ENCODE peak calls at places on chromosomes 11 and 22, in ten cellular contexts. R is colonic mucosa; N is endothelial cell of umbilical vein; W is B cell; A is AG04449; Y is keratinocyte; F is astrocyte of the cerebellum; V is CD4-positive, alpha-beta T cell; B is activated CD8-positive, alpha-beta T cell treated with anti-CD3 and anti-CD28 coated beads for 36 hours; J is ovary. I is an unnamed sample.

GRCh38 chr11:6197466-6198200 is 1.4 kb upstream of the OR52W1 start:
- DNase-seq in A (peak), N (no peak), V (no peak), R (no peak), W (no peak), F (no peak), B (no peak), Y (no peak), J (no peak), I (no peak)

GRCh38 chr11:117885777-117886176 is 9.3 kb upstream of the FXYD6 start:
- DNase-seq in N (no peak), F (no peak), V (no peak), Y (no peak), B (no peak), J (peak), W (no peak), R (peak), A (no peak), I (no peak)

GRCh38 chr22:42623301-42623751 is 8.6 kb upstream of the POLDIP3 start:
- DNase-seq in Y (no peak), F (no peak), R (peak), V (no peak), J (no peak), W (peak), A (no peak), N (no peak), B (no peak), I (no peak)

GRCh38 chr22:43039800-43040199 is 24.9 kb upstream of the PACSIN2 start:
- DNase-seq in B (no peak), F (no peak), J (no peak), Y (no peak), V (no peak), A (no peak), N (no peak), W (no peak), R (no peak), I (no peak)

GRCh38 chr22:23215294-23216204 is 35.2 kb downstream of the BCR start:
- DNase-seq in W (no peak), R (no peak), B (peak), Y (peak), N (peak), A (no peak), F (no peak), J (peak), V (no peak), I (no peak)

GRCh38 chr11:77874206-77874605 is 53.3 kb downstream of the AAMDC start:
- DNase-seq in F (no peak), J (no peak), W (no peak), B (no peak), N (no peak), A (no peak), V (no peak), R (no peak), Y (no peak), I (no peak)

GRCh38 chr22:32619614-32620426 is 145.2 kb downstream of the FBXO7 start:
- DNase-seq in F (peak), Y (peak), N (no peak), R (no peak), B (no peak), J (peak), V (no peak), W (no peak), A (no peak), I (no peak)

GRCh38 chr11:46520971-46521745 is 72.7 kb downstream of the AMBRA1 start:
- DNase-seq in N (peak), B (no peak), W (no peak), J (no peak), R (no peak), F (peak), Y (no peak), A (peak), V (no peak), I (no peak)

GRCh38 chr11:130315354-130315970 is 745 bp upstream of the ZBTB44 start:
- DNase-seq in V (peak), W (peak), N (no peak), Y (no peak), B (peak), J (peak), F (no peak), A (no peak), R (peak), I (no peak)

GRCh38 chr11:109033627-109034340 is 368.9 kb downstream of the DDX10 start:
- DNase-seq in R (no peak), J (no peak), V (no peak), Y (peak), N (peak), W (no peak), F (peak), B (no peak), A (peak), I (no peak)

GRCh38 chr22:35409783-35410662 is 10.1 kb downstream of the MCM5 start:
- DNase-seq in F (no peak), N (no peak), V (no peak), Y (no peak), J (no peak), R (no peak), A (no peak), W (peak), B (peak), I (no peak)

GRCh38 chr11:129259950-129260349 is 67.8 kb upstream of the ARHGAP32 start:
- DNase-seq in J (no peak), W (no peak), N (no peak), F (no peak), Y (no peak), B (no peak), R (no peak), A (no peak), V (no peak), I (peak)

GRCh38 chr11:64164392-64165312 is 1.3 kb downstream of the MACROD1 start:
- DNase-seq in J (peak), Y (no peak), N (no peak), W (no peak), F (no peak), B (no peak), R (peak), V (no peak), A (no peak), I (no peak)

GRCh38 chr22:43783777-43784176 is 28.3 kb downstream of the EFCAB6 start:
- DNase-seq in R (no peak), W (no peak), B (no peak), A (no peak), V (no peak), J (no peak), N (no peak), F (no peak), Y (no peak), I (no peak)

GRCh38 chr11:112128483-112129121 is 35.3 kb downstream of the IL18 start:
- DNase-seq in J (no peak), V (no peak), W (no peak), N (peak), Y (peak), B (no peak), A (peak), R (peak), F (peak), I (no peak)

GRCh38 chr11:125262825-125263218 is 98.3 kb downstream of the PKNOX2 start:
- DNase-seq in Y (no peak), J (peak), R (no peak), V (no peak), B (no peak), N (no peak), F (no peak), A (no peak), W (no peak), I (peak)

GRCh38 chr11:104738918-104739317 is 159.3 kb downstream of the CASP12 start:
- DNase-seq in W (no peak), A (no peak), R (no peak), Y (no peak), V (no peak), F (no peak), B (no peak), N (no peak), J (no peak), I (no peak)

GRCh38 chr11:80638296-80638695 is 1197.5 kb upstream of the TENM4 start:
- DNase-seq in B (no peak), R (no peak), N (no peak), W (no peak), V (no peak), J (no peak), Y (peak), F (no peak), A (no peak), I (no peak)

GRCh38 chr11:102458531-102458930 is 6.0 kb upstream of the TMEM123 start:
- DNase-seq in N (no peak), A (no peak), F (no peak), J (no peak), R (no peak), Y (no peak), B (no peak), V (no peak), W (no peak), I (no peak)

GRCh38 chr22:21666786-21667185 is 974 bp downstream of the PPIL2 start:
- DNase-seq in W (no peak), V (no peak), B (no peak), N (no peak), Y (no peak), R (no peak), J (no peak), A (no peak), F (no peak), I (no peak)

GRCh38 chr22:18955696-18956095 is 19.6 kb upstream of the PRODH start:
- DNase-seq in R (no peak), N (no peak), F (no peak), A (no peak), B (no peak), J (no peak), V (no peak), W (no peak), Y (no peak), I (no peak)

GRCh38 chr11:19996591-19996990 is 163.7 kb downstream of the DBX1 start:
- DNase-seq in Y (no peak), A (no peak), J (no peak), B (no peak), R (no peak), N (no peak), W (no peak), F (no peak), V (no peak), I (no peak)

GRCh38 chr11:111183706-111184105 is 61.8 kb upstream of the POU2AF2 start:
- DNase-seq in W (no peak), J (no peak), R (no peak), F (no peak), Y (peak), A (no peak), B (no peak), V (no peak), N (no peak), I (no peak)

GRCh38 chr11:128757235-128757711 is 63.4 kb downstream of the FLI1 start:
- DNase-seq in N (peak), W (peak), Y (no peak), B (peak), R (peak), J (no peak), F (no peak), A (no peak), V (peak), I (no peak)

GRCh38 chr22:47288640-47289039 is 526.2 kb downstream of the TBC1D22A start:
- DNase-seq in A (no peak), F (no peak), J (no peak), R (no peak), V (no peak), Y (no peak), N (no peak), W (no peak), B (no peak), I (no peak)

GRCh38 chr11:106552694-106553203 is 465.5 kb downstream of the GUCY1A2 start:
- DNase-seq in R (no peak), B (no peak), F (no peak), A (no peak), Y (no peak), N (no peak), W (no peak), V (no peak), J (no peak), I (no peak)

GRCh38 chr11:57800444-57801184 is 39.0 kb downstream of the CTNND1 start:
- DNase-seq in A (no peak), J (no peak), F (peak), Y (peak), N (peak), B (peak), V (no peak), R (peak), W (peak), I (peak)

GRCh38 chr11:118055966-118056365 is 20.9 kb upstream of the TMPRSS4 start:
- DNase-seq in N (no peak), J (no peak), R (no peak), V (no peak), A (no peak), F (no peak), Y (no peak), B (no peak), W (no peak), I (no peak)

GRCh38 chr11:14537134-14537599 is 17.0 kb upstream of the PSMA1 start:
- DNase-seq in W (peak), F (no peak), B (peak), A (no peak), N (peak), Y (no peak), V (peak), J (no peak), R (peak), I (peak)

GRCh38 chr11:10108901-10109665 is 184.9 kb downstream of the SBF2 start:
- DNase-seq in A (no peak), R (no peak), N (peak), W (no peak), Y (no peak), F (peak), J (no peak), B (no peak), V (no peak), I (no peak)

GRCh38 chr11:10730151-10730550 is 20.9 kb upstream of the CTR9 start:
- DNase-seq in R (no peak), A (no peak), J (no peak), B (no peak), N (no peak), Y (no peak), V (no peak), W (no peak), F (no peak), I (no peak)

GRCh38 chr22:37498289-37498909 is 12.2 kb upstream of the MFNG start:
- DNase-seq in Y (no peak), A (no peak), W (peak), N (peak), V (peak), R (peak), B (peak), J (no peak), F (no peak), I (peak)

GRCh38 chr11:64787526-64788320 is 9.4 kb upstream of the SF1 start:
- DNase-seq in R (peak), J (peak), F (no peak), W (peak), V (peak), N (peak), B (peak), A (no peak), Y (no peak), I (peak)

DNA sequence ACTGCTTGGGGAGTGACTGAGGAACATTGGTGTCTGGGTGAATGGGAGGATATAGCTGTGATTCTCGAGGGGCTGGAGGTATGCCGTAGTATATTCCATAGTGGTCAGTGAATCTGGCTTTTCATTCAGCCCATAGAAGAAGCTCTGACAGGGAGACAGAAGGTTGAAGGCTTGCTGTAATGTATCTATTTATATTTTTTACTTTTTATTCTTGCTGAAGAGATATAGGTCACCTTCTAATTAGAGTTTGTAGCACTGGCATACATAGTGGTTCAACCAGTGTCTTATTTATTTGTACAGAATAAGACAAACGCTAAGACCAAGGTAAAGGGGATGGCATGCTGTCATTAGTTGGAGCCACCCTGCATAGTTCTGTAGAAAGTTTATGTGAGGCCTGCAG is 10.0 kb downstream of the TRIM44 start:
- DNase-seq in N (no peak), W (no peak), Y (no peak), F (no peak), A (no peak), V (no peak), B (no peak), R (no peak), J (no peak), I (no peak)
- TF ChIP-seq CTCF in N (no peak), W (no peak), Y (no peak), F (no peak), A (no peak), V (no peak), B (no peak), R (no peak), J (no peak), I (no peak)

GRCh38 chr11:113161671-113162589 is 152.5 kb upstream of the TTC12 start:
- DNase-seq in V (no peak), F (no peak), B (no peak), J (no peak), A (no peak), Y (no peak), W (no peak), R (no peak), N (no peak), I (no peak)

GRCh38 chr11:113160652-113161051 is 153.7 kb upstream of the TTC12 start:
- DNase-seq in V (no peak), F (no peak), A (no peak), N (no peak), J (no peak), R (no peak), B (no peak), W (no peak), Y (no peak), I (no peak)

GRCh38 chr11:113166280-113166679 is 148.1 kb upstream of the TTC12 start:
- DNase-seq in Y (no peak), J (no peak), B (no peak), F (no peak), N (no peak), A (no peak), W (no peak), R (no peak), V (no peak), I (no peak)

GRCh38 chr11:113162590-113162961 is 151.8 kb upstream of the TTC12 start:
- DNase-seq in R (no peak), B (no peak), J (peak), N (no peak), V (no peak), F (peak), A (no peak), Y (no peak), W (no peak), I (no peak)

GRCh38 chr11:113163291-113164030 is 150.9 kb upstream of the TTC12 start:
- DNase-seq in Y (no peak), B (no peak), R (no peak), N (no peak), V (no peak), A (no peak), W (no peak), J (peak), F (no peak), I (no peak)
- TF ChIP-seq CTCF in Y (no peak), B (no peak), R (no peak), N (no peak), V (no peak), A (no peak), W (no peak), J (no peak), F (peak), I (no peak)

DNA sequence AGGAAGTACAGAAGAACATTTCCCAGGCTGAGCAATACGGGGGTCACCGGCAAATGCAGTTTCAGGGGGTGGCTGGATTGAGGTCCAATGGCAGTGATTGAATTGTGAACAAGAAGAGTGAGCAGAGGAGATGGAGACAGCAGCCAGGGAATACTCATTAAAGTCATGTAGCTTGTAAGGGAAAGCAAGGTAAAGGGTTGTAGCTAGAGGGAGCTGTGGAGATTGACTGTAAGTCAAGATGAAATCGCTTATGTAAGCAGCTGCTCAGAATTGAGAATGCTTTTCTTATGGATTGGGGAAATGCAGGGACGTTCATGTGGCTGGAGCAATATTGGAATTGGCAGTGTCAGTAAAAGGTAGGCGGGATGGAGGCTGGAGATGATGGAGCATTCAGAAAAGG is 111.4 kb upstream of the TBCEL start:
- DNase-seq in F (peak), R (no peak), Y (no peak), V (no peak), N (peak), J (no peak), A (peak), W (no peak), B (no peak), I (no peak)
- TF ChIP-seq CTCF in F (peak), R (no peak), Y (peak), V (no peak), N (peak), J (no peak), A (peak), W (no peak), B (no peak), I (no peak)

GRCh38 chr11:121119444-121119843 is 18.4 kb downstream of the TECTA start:
- DNase-seq in W (no peak), N (no peak), Y (no peak), J (no peak), V (no peak), A (no peak), F (no peak), R (no peak), B (no peak), I (no peak)
- TF ChIP-seq CTCF in W (no peak), N (peak), Y (peak), J (no peak), V (no peak), A (no peak), F (no peak), R (no peak), B (no peak), I (peak)

I was measured in neural crest cell.